ENCODE peak calls at places on chromosomes 2 and 18, in four cellular contexts. X is sigmoid colon, O is SJCRH30, V is NCI-H510A treated with DMSO at 0.1 percent for 48 hours. S is an unnamed sample.

GRCh38 chr2:168030862-168031624 is 216.4 kb downstream of the STK39 start:
- DNase-seq in V (no peak), O (no peak), X (no peak), S (no peak)

GRCh38 chr2:28982381-28982950 is 1.4 kb downstream of the TOGARAM2 start:
- DNase-seq in O (no peak), X (no peak), V (no peak), S (no peak)

GRCh38 chr2:149725234-149725633 is 137.7 kb upstream of the MMADHC start:
- DNase-seq in X (no peak), V (no peak), O (no peak), S (no peak)

GRCh38 chr2:148546270-148546669 is 98.3 kb upstream of the EPC2 start:
- DNase-seq in V (no peak), X (no peak), O (no peak), S (peak; percentile 62)

GRCh38 chr2:179521944-179522343 is 257.3 kb upstream of the SESTD1 start:
- DNase-seq in V (no peak), O (no peak), X (no peak), S (no peak)

GRCh38 chr2:170344663-170345099 is 166.7 kb downstream of the MYO3B start:
- DNase-seq in X (no peak), O (no peak), V (no peak), S (no peak)

GRCh38 chr18:49849331-49850217 is 36.2 kb upstream of the ACAA2 start:
- DNase-seq in O (peak; percentile 95), X (no peak), V (peak; percentile 69), S (no peak)

GRCh38 chr18:8701546-8702118 is 3.7 kb upstream of the MTCL1 start:
- DNase-seq in V (no peak), X (peak; percentile 65), O (peak; percentile 34), S (no peak)

GRCh38 chr2:215362562-215362904 is 50.7 kb downstream of the ATIC start:
- DNase-seq in V (no peak), X (no peak), O (no peak), S (no peak)

GRCh38 chr2:106961328-106961727 is 75.4 kb upstream of the ST6GAL2 start:
- DNase-seq in X (no peak), V (peak; percentile 73), O (peak; percentile 41), S (no peak)

GRCh38 chr2:218386505-218387368 is 4.7 kb downstream of the SLC11A1 start:
- DNase-seq in O (no peak), X (no peak), V (no peak), S (no peak)

GRCh38 chr2:101704816-101705565 is 7.5 kb downstream of the MAP4K4 start:
- DNase-seq in V (no peak), O (peak; percentile 89), X (no peak), S (no peak)

GRCh38 chr18:3269241-3269640 is 7.3 kb downstream of the MYL12B start:
- DNase-seq in O (no peak), V (no peak), X (no peak), S (no peak)

GRCh38 chr2:10326707-10327594 is 24.2 kb downstream of the HPCAL1 start:
- DNase-seq in V (peak; percentile 60), X (no peak), O (peak; percentile 90), S (no peak)

GRCh38 chr2:23988371-23988770 is 21.5 kb upstream of the MFSD2B start:
- DNase-seq in V (peak; percentile 29), O (peak; percentile 35), X (no peak), S (no peak)

GRCh38 chr2:178195390-178196166 is 1.3 kb downstream of the OSBPL6 start:
- DNase-seq in O (peak; percentile 15), V (peak; percentile 84), X (no peak), S (no peak)

GRCh38 chr2:132479140-132479539 is 62.5 kb downstream of the GPR39 start:
- DNase-seq in O (no peak), V (peak; percentile 70), X (no peak), S (no peak)

GRCh38 chr2:37343537-37344434 is 644 bp upstream of the QPCT start:
- DNase-seq in X (no peak), O (peak; percentile 47), V (peak; percentile 70), S (no peak)

GRCh38 chr2:240156435-240157146 is 16.1 kb upstream of the OTOS start:
- DNase-seq in X (peak; percentile 27), V (no peak), O (no peak), S (peak; percentile 66)

GRCh38 chr2:53173126-53173525 is 594.5 kb upstream of the CHAC2 start:
- DNase-seq in V (no peak), X (no peak), O (no peak), S (no peak)

GRCh38 chr2:84888401-84889276 is 7.8 kb upstream of the TRABD2A start:
- DNase-seq in X (peak; percentile 61), V (no peak), O (no peak), S (no peak)